ENCODE peak calls at places on chromosomes 6 and 20, in nine cellular contexts. One of them, this sample, is unnamed.

GRCh38 chr6:15391500-15391899 is 145.6 kb downstream of the JARID2 start:
- DNase-seq in activated T-cell treated with anti-CD3 and anti-CD28 coated beads, Interleukin-2, amount 50 U/mL, for 4 hours: no peak
- DNase-seq in aorta: no peak
- DNase-seq in activated CD4-positive, alpha-beta T cell treated with anti-CD3 and anti-CD28 coated beads, Interleukin-2, amount 50 U/mL, for 48 hours: no peak
- DNase-seq in endothelial cell: no peak
- DNase-seq in activated naive CD4-positive, alpha-beta T cell treated with Interleukin-2 at 50 U/mL for 16 hours: no peak
- DNase-seq in Peyer's patch: no peak
- DNase-seq in foreskin fibroblast: no peak
- DNase-seq in immature natural killer cell: no peak
- DNase-seq in this sample: no peak

GRCh38 chr20:8305449-8305978 is 173.4 kb downstream of the PLCB1 start:
- DNase-seq in activated T-cell treated with anti-CD3 and anti-CD28 coated beads, Interleukin-2, amount 50 U/mL, for 4 hours: peak
- DNase-seq in aorta: peak
- DNase-seq in activated CD4-positive, alpha-beta T cell treated with anti-CD3 and anti-CD28 coated beads, Interleukin-2, amount 50 U/mL, for 48 hours: peak
- DNase-seq in endothelial cell: peak
- DNase-seq in activated naive CD4-positive, alpha-beta T cell treated with Interleukin-2 at 50 U/mL for 16 hours: peak
- DNase-seq in Peyer's patch: peak
- DNase-seq in foreskin fibroblast: peak
- DNase-seq in immature natural killer cell: peak
- DNase-seq in this sample: peak

GRCh38 chr6:55654445-55654844 is 75.5 kb upstream of the HMGCLL1 start:
- DNase-seq in activated T-cell treated with anti-CD3 and anti-CD28 coated beads, Interleukin-2, amount 50 U/mL, for 4 hours: no peak
- DNase-seq in aorta: no peak
- DNase-seq in activated CD4-positive, alpha-beta T cell treated with anti-CD3 and anti-CD28 coated beads, Interleukin-2, amount 50 U/mL, for 48 hours: no peak
- DNase-seq in endothelial cell: no peak
- DNase-seq in activated naive CD4-positive, alpha-beta T cell treated with Interleukin-2 at 50 U/mL for 16 hours: no peak
- DNase-seq in Peyer's patch: no peak
- DNase-seq in foreskin fibroblast: no peak
- DNase-seq in immature natural killer cell: no peak
- DNase-seq in this sample: no peak

GRCh38 chr6:154611241-154611640 is 100.8 kb upstream of the CNKSR3 start:
- DNase-seq in activated T-cell treated with anti-CD3 and anti-CD28 coated beads, Interleukin-2, amount 50 U/mL, for 4 hours: no peak
- DNase-seq in aorta: no peak
- DNase-seq in activated CD4-positive, alpha-beta T cell treated with anti-CD3 and anti-CD28 coated beads, Interleukin-2, amount 50 U/mL, for 48 hours: no peak
- DNase-seq in endothelial cell: no peak
- DNase-seq in activated naive CD4-positive, alpha-beta T cell treated with Interleukin-2 at 50 U/mL for 16 hours: no peak
- DNase-seq in Peyer's patch: no peak
- DNase-seq in foreskin fibroblast: no peak
- DNase-seq in immature natural killer cell: no peak
- DNase-seq in this sample: no peak

GRCh38 chr20:48621256-48622078 is 206.3 kb downstream of the PREX1 start:
- DNase-seq in activated T-cell treated with anti-CD3 and anti-CD28 coated beads, Interleukin-2, amount 50 U/mL, for 4 hours: no peak
- DNase-seq in aorta: peak
- DNase-seq in activated CD4-positive, alpha-beta T cell treated with anti-CD3 and anti-CD28 coated beads, Interleukin-2, amount 50 U/mL, for 48 hours: no peak
- DNase-seq in endothelial cell: no peak
- DNase-seq in activated naive CD4-positive, alpha-beta T cell treated with Interleukin-2 at 50 U/mL for 16 hours: no peak
- DNase-seq in Peyer's patch: no peak
- DNase-seq in foreskin fibroblast: peak
- DNase-seq in immature natural killer cell: peak
- DNase-seq in this sample: no peak

GRCh38 chr6:149843051-149843633 is 21.0 kb downstream of the LRP11 start:
- DNase-seq in activated T-cell treated with anti-CD3 and anti-CD28 coated beads, Interleukin-2, amount 50 U/mL, for 4 hours: no peak
- DNase-seq in aorta: no peak
- DNase-seq in activated CD4-positive, alpha-beta T cell treated with anti-CD3 and anti-CD28 coated beads, Interleukin-2, amount 50 U/mL, for 48 hours: no peak
- DNase-seq in endothelial cell: no peak
- DNase-seq in activated naive CD4-positive, alpha-beta T cell treated with Interleukin-2 at 50 U/mL for 16 hours: no peak
- DNase-seq in Peyer's patch: no peak
- DNase-seq in foreskin fibroblast: no peak
- DNase-seq in immature natural killer cell: no peak
- DNase-seq in this sample: peak

GRCh38 chr6:44074383-44075136 is 52.7 kb downstream of the MRPL14 start:
- DNase-seq in activated T-cell treated with anti-CD3 and anti-CD28 coated beads, Interleukin-2, amount 50 U/mL, for 4 hours: peak
- DNase-seq in aorta: peak
- DNase-seq in activated CD4-positive, alpha-beta T cell treated with anti-CD3 and anti-CD28 coated beads, Interleukin-2, amount 50 U/mL, for 48 hours: peak
- DNase-seq in endothelial cell: peak
- DNase-seq in activated naive CD4-positive, alpha-beta T cell treated with Interleukin-2 at 50 U/mL for 16 hours: peak
- DNase-seq in Peyer's patch: peak
- DNase-seq in foreskin fibroblast: peak
- DNase-seq in immature natural killer cell: peak
- DNase-seq in this sample: peak

GRCh38 chr20:37283530-37284195 is 5.8 kb upstream of the MANBAL start:
- DNase-seq in activated T-cell treated with anti-CD3 and anti-CD28 coated beads, Interleukin-2, amount 50 U/mL, for 4 hours: no peak
- DNase-seq in aorta: no peak
- DNase-seq in activated CD4-positive, alpha-beta T cell treated with anti-CD3 and anti-CD28 coated beads, Interleukin-2, amount 50 U/mL, for 48 hours: no peak
- DNase-seq in endothelial cell: no peak
- DNase-seq in activated naive CD4-positive, alpha-beta T cell treated with Interleukin-2 at 50 U/mL for 16 hours: no peak
- DNase-seq in Peyer's patch: peak
- DNase-seq in foreskin fibroblast: no peak
- DNase-seq in immature natural killer cell: no peak
- DNase-seq in this sample: no peak

GRCh38 chr6:81171991-81172740 is 580.3 kb downstream of the TENT5A start:
- DNase-seq in activated T-cell treated with anti-CD3 and anti-CD28 coated beads, Interleukin-2, amount 50 U/mL, for 4 hours: no peak
- DNase-seq in aorta: peak
- DNase-seq in activated CD4-positive, alpha-beta T cell treated with anti-CD3 and anti-CD28 coated beads, Interleukin-2, amount 50 U/mL, for 48 hours: no peak
- DNase-seq in endothelial cell: no peak
- DNase-seq in activated naive CD4-positive, alpha-beta T cell treated with Interleukin-2 at 50 U/mL for 16 hours: no peak
- DNase-seq in Peyer's patch: peak
- DNase-seq in foreskin fibroblast: peak
- DNase-seq in immature natural killer cell: no peak
- DNase-seq in this sample: no peak

GRCh38 chr6:107114213-107114871 is 973 bp downstream of the BEND3 start:
- DNase-seq in activated T-cell treated with anti-CD3 and anti-CD28 coated beads, Interleukin-2, amount 50 U/mL, for 4 hours: peak
- DNase-seq in aorta: peak
- DNase-seq in activated CD4-positive, alpha-beta T cell treated with anti-CD3 and anti-CD28 coated beads, Interleukin-2, amount 50 U/mL, for 48 hours: peak
- DNase-seq in endothelial cell: peak
- DNase-seq in activated naive CD4-positive, alpha-beta T cell treated with Interleukin-2 at 50 U/mL for 16 hours: peak
- DNase-seq in Peyer's patch: peak
- DNase-seq in foreskin fibroblast: peak
- DNase-seq in immature natural killer cell: peak
- DNase-seq in this sample: peak

GRCh38 chr6:46305833-46306232 is 135.1 kb upstream of the ENPP5 start:
- DNase-seq in activated T-cell treated with anti-CD3 and anti-CD28 coated beads, Interleukin-2, amount 50 U/mL, for 4 hours: no peak
- DNase-seq in aorta: no peak
- DNase-seq in activated CD4-positive, alpha-beta T cell treated with anti-CD3 and anti-CD28 coated beads, Interleukin-2, amount 50 U/mL, for 48 hours: no peak
- DNase-seq in endothelial cell: no peak
- DNase-seq in activated naive CD4-positive, alpha-beta T cell treated with Interleukin-2 at 50 U/mL for 16 hours: no peak
- DNase-seq in Peyer's patch: no peak
- DNase-seq in foreskin fibroblast: no peak
- DNase-seq in immature natural killer cell: no peak
- DNase-seq in this sample: no peak